ENCODE peak calls at places on chromosomes 7 and 10, in four cellular contexts. A, J, M and E are unnamed samples.
A peak's percentile ranks its signal among the peaks of the same experiment; 100 is the strongest.

GRCh38 chr10:76643465-76643864 is 994.1 kb downstream of the KCNMA1 start:
- DNase-seq in J (no peak), M (no peak), A (no peak), E (no peak)

GRCh38 chr10:73768881-73769280 is 13.0 kb upstream of the CHCHD1 start:
- DNase-seq in A (peak; percentile 62), J (no peak), M (no peak), E (no peak)

GRCh38 chr7:5361446-5362155 is 62.0 kb downstream of the TNRC18 start:
- DNase-seq in A (no peak), M (no peak), J (no peak), E (no peak)

GRCh38 chr7:26293569-26294308 is 2.1 kb downstream of the SNX10 start:
- DNase-seq in J (no peak), A (peak; percentile 22), M (no peak), E (no peak)

GRCh38 chr10:79335470-79336235 is 11.6 kb upstream of the PPIF start:
- DNase-seq in A (no peak), M (no peak), J (no peak), E (no peak)

GRCh38 chr10:24973163-24973562 is 20.8 kb upstream of the PRTFDC1 start:
- DNase-seq in M (no peak), J (no peak), A (no peak), E (no peak)

GRCh38 chr10:68899186-68899745 is 1.8 kb upstream of the DDX50 start:
- DNase-seq in J (no peak), A (no peak), M (no peak), E (no peak)

GRCh38 chr10:69588358-69588757 is 15.1 kb upstream of the NEUROG3 start:
- DNase-seq in M (no peak), A (no peak), J (no peak), E (no peak)

GRCh38 chr10:97673736-97674525 is 13.1 kb downstream of the AVPI1 start:
- DNase-seq in M (no peak), A (no peak), J (no peak), E (peak; percentile 76)

GRCh38 chr7:78020131-78020873 is 221.7 kb downstream of the PHTF2 start:
- DNase-seq in M (no peak), J (peak; percentile 7), A (no peak), E (peak; percentile 91)

GRCh38 chr10:129593953-129594352 is 126.9 kb downstream of the MGMT start:
- DNase-seq in M (no peak), A (no peak), J (no peak), E (no peak)

GRCh38 chr7:128879461-128879938 is 16.8 kb downstream of the ATP6V1F start:
- DNase-seq in M (no peak), A (no peak), J (no peak), E (no peak)

GRCh38 chr7:56537952-56538351 is 421.7 kb upstream of the NUPR2 start:
- DNase-seq in A (no peak), J (no peak), M (no peak), E (no peak)

GRCh38 chr7:30445770-30446169 is 32.8 kb downstream of the NOD1 start:
- DNase-seq in J (peak; percentile 34), M (no peak), A (peak; percentile 29), E (peak; percentile 77)

GRCh38 chr7:46745700-46746090 is 824.6 kb upstream of the IGFBP3 start:
- DNase-seq in J (no peak), M (no peak), A (no peak), E (peak; percentile 58)

GRCh38 chr7:37467017-37467416 is 18.4 kb upstream of the ELMO1 start:
- DNase-seq in J (no peak), A (no peak), M (no peak), E (no peak)

GRCh38 chr10:35876248-35876647 is 234.2 kb upstream of the FZD8 start:
- DNase-seq in A (no peak), M (no peak), J (no peak), E (peak; percentile 44)

GRCh38 chr7:44377681-44378421 is 52.5 kb upstream of the CAMK2B start:
- DNase-seq in J (no peak), M (no peak), A (no peak), E (no peak)

GRCh38 chr7:116227678-116228239 is 17.4 kb downstream of the TES start:
- DNase-seq in M (no peak), J (no peak), A (no peak), E (peak; percentile 93)